ENCODE peak calls at places on chromosomes 3 and 15, in nine cellular contexts. One of them, this sample, is unnamed.

GRCh38 chr3:18790384-18790783 is 357.9 kb upstream of the KCNH8 start:
- DNase-seq in CD8-positive, alpha-beta memory T cell: no peak
- DNase-seq in A673: no peak
- DNase-seq in mammary epithelial cell: no peak
- DNase-seq in astrocyte: no peak
- DNase-seq in ovary: no peak
- DNase-seq in heart right ventricle: no peak
- DNase-seq in upper lobe of right lung: no peak
- DNase-seq in neural progenitor cell: no peak
- DNase-seq in this sample: no peak

GRCh38 chr3:148087601-148088371 is 609.9 kb upstream of the AGTR1 start:
- DNase-seq in heart right ventricle: no peak
- DNase-seq in neural progenitor cell: no peak
- DNase-seq in upper lobe of right lung: no peak
- DNase-seq in astrocyte: no peak
- DNase-seq in CD8-positive, alpha-beta memory T cell: no peak
- DNase-seq in A673: no peak
- DNase-seq in ovary: no peak
- DNase-seq in mammary epithelial cell: no peak
- DNase-seq in this sample: no peak

GRCh38 chr15:69538381-69538780 is 85.8 kb downstream of the RPLP1 start:
- DNase-seq in heart right ventricle: no peak
- DNase-seq in ovary: no peak
- DNase-seq in A673: no peak
- DNase-seq in mammary epithelial cell: no peak
- DNase-seq in CD8-positive, alpha-beta memory T cell: no peak
- DNase-seq in astrocyte: no peak
- DNase-seq in neural progenitor cell: no peak
- DNase-seq in upper lobe of right lung: no peak
- DNase-seq in this sample: no peak

GRCh38 chr15:39782441-39783138 is at the start of gene FSIP1:
- DNase-seq in A673: peak; percentile 98
- DNase-seq in upper lobe of right lung: peak; percentile 98
- DNase-seq in neural progenitor cell: peak; percentile 98
- DNase-seq in mammary epithelial cell: peak; percentile 96
- DNase-seq in astrocyte: peak; percentile 91
- DNase-seq in heart right ventricle: peak; percentile 97
- DNase-seq in CD8-positive, alpha-beta memory T cell: peak; percentile 93
- DNase-seq in ovary: peak; percentile 97
- DNase-seq in this sample: peak; percentile 91

GRCh38 chr3:49019941-49020334 is 1.6 kb upstream of the DALRD3 start:
- DNase-seq in heart right ventricle: no peak
- DNase-seq in A673: no peak
- DNase-seq in astrocyte: no peak
- DNase-seq in mammary epithelial cell: no peak
- DNase-seq in ovary: peak; percentile 40
- DNase-seq in CD8-positive, alpha-beta memory T cell: no peak
- DNase-seq in neural progenitor cell: no peak
- DNase-seq in upper lobe of right lung: no peak
- DNase-seq in this sample: no peak

GRCh38 chr15:58546066-58546591 is 114.3 kb downstream of the LIPC start:
- DNase-seq in heart right ventricle: no peak
- DNase-seq in neural progenitor cell: no peak
- DNase-seq in astrocyte: peak; percentile 44
- DNase-seq in CD8-positive, alpha-beta memory T cell: no peak
- DNase-seq in mammary epithelial cell: no peak
- DNase-seq in ovary: no peak
- DNase-seq in A673: no peak
- DNase-seq in upper lobe of right lung: peak; percentile 56
- DNase-seq in this sample: no peak

GRCh38 chr3:129617381-129618185 is 11.1 kb upstream of the PLXND1 start:
- DNase-seq in neural progenitor cell: no peak
- DNase-seq in ovary: peak; percentile 28
- DNase-seq in astrocyte: no peak
- DNase-seq in upper lobe of right lung: peak; percentile 62
- DNase-seq in CD8-positive, alpha-beta memory T cell: no peak
- DNase-seq in mammary epithelial cell: no peak
- DNase-seq in A673: no peak
- DNase-seq in heart right ventricle: peak; percentile 13
- DNase-seq in this sample: no peak

GRCh38 chr15:94080416-94080815 is 150.9 kb upstream of the MCTP2 start:
- DNase-seq in neural progenitor cell: no peak
- DNase-seq in A673: peak; percentile 83
- DNase-seq in upper lobe of right lung: no peak
- DNase-seq in ovary: no peak
- DNase-seq in heart right ventricle: peak; percentile 35
- DNase-seq in mammary epithelial cell: peak; percentile 91
- DNase-seq in astrocyte: peak; percentile 81
- DNase-seq in CD8-positive, alpha-beta memory T cell: no peak
- DNase-seq in this sample: no peak

GRCh38 chr15:25242957-25243799 is 195.6 kb downstream of the UBE3A start:
- DNase-seq in A673: no peak
- DNase-seq in mammary epithelial cell: no peak
- DNase-seq in neural progenitor cell: no peak
- DNase-seq in heart right ventricle: no peak
- DNase-seq in ovary: peak; percentile 10
- DNase-seq in astrocyte: no peak
- DNase-seq in upper lobe of right lung: peak; percentile 55
- DNase-seq in CD8-positive, alpha-beta memory T cell: no peak
- DNase-seq in this sample: no peak

GRCh38 chr3:124486324-124486723 is 243.9 kb upstream of the UMPS start:
- DNase-seq in neural progenitor cell: no peak
- DNase-seq in A673: peak; percentile 41
- DNase-seq in astrocyte: no peak
- DNase-seq in upper lobe of right lung: no peak
- DNase-seq in heart right ventricle: no peak
- DNase-seq in CD8-positive, alpha-beta memory T cell: no peak
- DNase-seq in mammary epithelial cell: no peak
- DNase-seq in ovary: no peak
- DNase-seq in this sample: no peak

GRCh38 chr3:114552527-114552812 is 258.6 kb downstream of the TIGIT start:
- DNase-seq in A673: no peak
- DNase-seq in astrocyte: no peak
- DNase-seq in mammary epithelial cell: no peak
- DNase-seq in neural progenitor cell: no peak
- DNase-seq in ovary: no peak
- DNase-seq in upper lobe of right lung: no peak
- DNase-seq in heart right ventricle: no peak
- DNase-seq in CD8-positive, alpha-beta memory T cell: no peak
- DNase-seq in this sample: no peak

GRCh38 chr15:47507221-47507985 is 209.9 kb upstream of the SEMA6D start:
- DNase-seq in mammary epithelial cell: no peak
- DNase-seq in astrocyte: no peak
- DNase-seq in ovary: no peak
- DNase-seq in A673: peak; percentile 24
- DNase-seq in neural progenitor cell: no peak
- DNase-seq in CD8-positive, alpha-beta memory T cell: no peak
- DNase-seq in upper lobe of right lung: no peak
- DNase-seq in heart right ventricle: no peak
- DNase-seq in this sample: no peak

GRCh38 chr15:74227968-74228722 is 8.0 kb upstream of the CCDC33 start:
- DNase-seq in CD8-positive, alpha-beta memory T cell: no peak
- DNase-seq in mammary epithelial cell: no peak
- DNase-seq in ovary: peak; percentile 67
- DNase-seq in upper lobe of right lung: no peak
- DNase-seq in heart right ventricle: peak; percentile 35
- DNase-seq in neural progenitor cell: no peak
- DNase-seq in astrocyte: no peak
- DNase-seq in A673: peak; percentile 87
- DNase-seq in this sample: no peak

GRCh38 chr3:53218136-53218535 is 37.7 kb downstream of the TKT start:
- DNase-seq in upper lobe of right lung: peak; percentile 43
- DNase-seq in heart right ventricle: no peak
- DNase-seq in ovary: no peak
- DNase-seq in neural progenitor cell: no peak
- DNase-seq in mammary epithelial cell: no peak
- DNase-seq in astrocyte: no peak
- DNase-seq in A673: no peak
- DNase-seq in CD8-positive, alpha-beta memory T cell: no peak
- DNase-seq in this sample: no peak

GRCh38 chr3:134898315-134898714 is 103.3 kb downstream of the EPHB1 start:
- DNase-seq in CD8-positive, alpha-beta memory T cell: no peak
- DNase-seq in astrocyte: no peak
- DNase-seq in upper lobe of right lung: no peak
- DNase-seq in mammary epithelial cell: no peak
- DNase-seq in neural progenitor cell: no peak
- DNase-seq in ovary: no peak
- DNase-seq in heart right ventricle: no peak
- DNase-seq in A673: no peak
- DNase-seq in this sample: no peak

GRCh38 chr3:172153335-172153861 is 114.0 kb downstream of the FNDC3B start:
- DNase-seq in A673: no peak
- DNase-seq in heart right ventricle: peak; percentile 92
- DNase-seq in CD8-positive, alpha-beta memory T cell: peak; percentile 3
- DNase-seq in neural progenitor cell: no peak
- DNase-seq in upper lobe of right lung: peak; percentile 90
- DNase-seq in astrocyte: peak; percentile 100
- DNase-seq in ovary: peak; percentile 86
- DNase-seq in mammary epithelial cell: peak; percentile 97
- DNase-seq in this sample: peak; percentile 90

DNA sequence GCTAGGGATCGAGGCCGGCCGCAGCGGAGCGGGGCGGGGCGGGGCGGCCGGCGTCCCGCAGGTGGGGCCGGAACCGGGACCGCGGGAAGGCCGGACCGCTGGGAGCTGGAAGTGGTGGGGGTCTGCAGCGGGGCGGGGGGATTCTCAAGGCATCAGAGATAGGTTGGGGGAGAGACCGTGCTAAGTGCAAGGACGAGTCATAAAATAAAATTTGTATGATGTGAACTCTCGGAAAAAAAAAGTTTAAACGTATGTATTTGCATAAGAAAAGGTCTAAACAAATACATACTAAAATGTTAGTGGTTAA is at the start of gene AVEN:
- DNase-seq in mammary epithelial cell: no peak
- DNase-seq in upper lobe of right lung: no peak
- DNase-seq in CD8-positive, alpha-beta memory T cell: no peak
- DNase-seq in heart right ventricle: no peak
- DNase-seq in ovary: no peak
- DNase-seq in neural progenitor cell: no peak
- DNase-seq in A673: no peak
- DNase-seq in astrocyte: no peak
- DNase-seq in this sample: no peak
- H3K27ac ChIP-seq in mammary epithelial cell: peak within 1 kb of the TSS; percentile 62
- H3K27ac ChIP-seq in upper lobe of right lung: peak within 1 kb of the TSS; percentile 89
- H3K27ac ChIP-seq in CD8-positive, alpha-beta memory T cell: peak within 1 kb of the TSS; percentile 65
- H3K27ac ChIP-seq in heart right ventricle: peak within 1 kb of the TSS; percentile 94
- H3K27ac ChIP-seq in ovary: peak within 1 kb of the TSS; percentile 96
- H3K27ac ChIP-seq in neural progenitor cell: peak within 1 kb of the TSS; percentile 95
- H3K27ac ChIP-seq in A673: peak within 1 kb of the TSS; percentile 71
- H3K27ac ChIP-seq in astrocyte: peak within 1 kb of the TSS; percentile 89
- H3K27ac ChIP-seq in this sample: peak within 1 kb of the TSS; percentile 78

GRCh38 chr3:192915724-192916123 is 1.9 kb downstream of the MB21D2 start:
- DNase-seq in astrocyte: peak; percentile 39
- DNase-seq in upper lobe of right lung: no peak
- DNase-seq in ovary: no peak
- DNase-seq in A673: no peak
- DNase-seq in neural progenitor cell: peak; percentile 16
- DNase-seq in CD8-positive, alpha-beta memory T cell: no peak
- DNase-seq in heart right ventricle: no peak
- DNase-seq in mammary epithelial cell: no peak
- DNase-seq in this sample: no peak
- H3K4me3 ChIP-seq in astrocyte: peak overlapping the region; percentile 99
- H3K4me3 ChIP-seq in upper lobe of right lung: peak overlapping the region; percentile 77
- H3K4me3 ChIP-seq in ovary: peak overlapping the region; percentile 84
- H3K4me3 ChIP-seq in A673: no peak overlapping the region
- H3K4me3 ChIP-seq in neural progenitor cell: peak overlapping the region; percentile 92
- H3K4me3 ChIP-seq in CD8-positive, alpha-beta memory T cell: no peak overlapping the region
- H3K4me3 ChIP-seq in heart right ventricle: peak overlapping the region; percentile 89
- H3K4me3 ChIP-seq in mammary epithelial cell: peak overlapping the region; percentile 90
- H3K4me3 ChIP-seq in this sample: peak overlapping the region; percentile 91

GRCh38 chr3:52195297-52195597 is 2.7 kb upstream of the ALAS1 start:
- DNase-seq in ovary: no peak
- DNase-seq in CD8-positive, alpha-beta memory T cell: no peak
- DNase-seq in heart right ventricle: no peak
- DNase-seq in upper lobe of right lung: no peak
- DNase-seq in neural progenitor cell: no peak
- DNase-seq in mammary epithelial cell: no peak
- DNase-seq in astrocyte: no peak
- DNase-seq in A673: no peak
- DNase-seq in this sample: no peak
- H3K27ac ChIP-seq in ovary: peak overlapping the region; percentile 36
- H3K27ac ChIP-seq in CD8-positive, alpha-beta memory T cell: no peak overlapping the region
- H3K27ac ChIP-seq in heart right ventricle: peak overlapping the region; percentile 87
- H3K27ac ChIP-seq in upper lobe of right lung: peak overlapping the region; percentile 90
- H3K27ac ChIP-seq in neural progenitor cell: no peak overlapping the region
- H3K27ac ChIP-seq in mammary epithelial cell: no peak overlapping the region
- H3K27ac ChIP-seq in astrocyte: no peak overlapping the region
- H3K27ac ChIP-seq in A673: no peak overlapping the region
- H3K27ac ChIP-seq in this sample: peak overlapping the region; percentile 47

GRCh38 chr3:51384145-51384729 is 854 bp upstream of the MANF start:
- DNase-seq in neural progenitor cell: peak; percentile 46
- DNase-seq in mammary epithelial cell: no peak
- DNase-seq in astrocyte: no peak
- DNase-seq in heart right ventricle: peak; percentile 28
- DNase-seq in upper lobe of right lung: no peak
- DNase-seq in A673: no peak
- DNase-seq in ovary: peak; percentile 67
- DNase-seq in CD8-positive, alpha-beta memory T cell: no peak
- DNase-seq in this sample: no peak

GRCh38 chr3:51384730-51385473 is at the start of gene MANF:
- DNase-seq in CD8-positive, alpha-beta memory T cell: peak; percentile 97
- DNase-seq in A673: peak; percentile 95
- DNase-seq in neural progenitor cell: peak; percentile 99
- DNase-seq in heart right ventricle: peak; percentile 98
- DNase-seq in mammary epithelial cell: peak; percentile 98
- DNase-seq in upper lobe of right lung: peak; percentile 99
- DNase-seq in astrocyte: peak; percentile 94
- DNase-seq in ovary: peak; percentile 97
- DNase-seq in this sample: peak; percentile 94

GRCh38 chr3:51381333-51381705 is 3.8 kb upstream of the MANF start:
- DNase-seq in mammary epithelial cell: no peak
- DNase-seq in A673: no peak
- DNase-seq in ovary: no peak
- DNase-seq in upper lobe of right lung: no peak
- DNase-seq in heart right ventricle: no peak
- DNase-seq in CD8-positive, alpha-beta memory T cell: no peak
- DNase-seq in astrocyte: no peak
- DNase-seq in neural progenitor cell: no peak
- DNase-seq in this sample: no peak

GRCh38 chr3:51382076-51382745 is 2.9 kb upstream of the MANF start:
- DNase-seq in A673: no peak
- DNase-seq in mammary epithelial cell: no peak
- DNase-seq in CD8-positive, alpha-beta memory T cell: no peak
- DNase-seq in ovary: no peak
- DNase-seq in heart right ventricle: no peak
- DNase-seq in astrocyte: no peak
- DNase-seq in neural progenitor cell: no peak
- DNase-seq in upper lobe of right lung: no peak
- DNase-seq in this sample: no peak

DNA sequence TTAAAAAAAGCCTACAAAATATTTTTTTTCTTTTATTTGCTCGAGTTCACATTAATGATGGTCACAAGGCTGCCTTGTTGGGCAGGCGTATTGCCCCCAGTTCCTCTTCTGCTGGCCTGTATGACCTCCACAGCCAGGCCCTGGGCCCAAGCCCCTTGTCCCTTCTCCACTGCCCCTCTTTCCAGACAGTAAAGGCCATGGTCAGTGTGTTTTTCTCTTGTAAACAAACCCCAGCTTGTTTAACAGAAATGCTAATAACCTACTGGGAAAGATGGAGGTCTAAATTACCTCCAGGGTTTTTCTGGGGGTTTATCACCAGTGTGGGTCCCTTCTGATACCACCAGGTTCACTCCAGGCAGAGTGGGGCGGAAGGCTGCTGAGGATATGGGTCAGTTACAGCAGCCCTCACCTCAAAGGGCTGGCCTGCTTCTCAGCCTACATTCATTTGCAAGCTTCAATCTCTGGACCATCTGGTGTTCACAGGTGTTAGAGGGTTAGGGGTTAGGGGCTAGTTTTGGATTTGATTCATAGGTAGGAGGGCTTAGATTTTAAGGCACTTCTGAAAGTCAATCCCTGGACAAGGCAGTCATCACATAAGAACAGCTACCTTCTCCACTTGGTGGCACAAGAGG is 2.0 kb upstream of the MANF start:
- DNase-seq in neural progenitor cell: no peak
- DNase-seq in upper lobe of right lung: no peak
- DNase-seq in A673: no peak
- DNase-seq in ovary: no peak
- DNase-seq in astrocyte: no peak
- DNase-seq in CD8-positive, alpha-beta memory T cell: no peak
- DNase-seq in heart right ventricle: no peak
- DNase-seq in mammary epithelial cell: no peak
- DNase-seq in this sample: no peak
- H3K4me3 ChIP-seq in neural progenitor cell: peak overlapping the region; percentile 79
- H3K4me3 ChIP-seq in upper lobe of right lung: no peak overlapping the region
- H3K4me3 ChIP-seq in A673: no peak overlapping the region
- H3K4me3 ChIP-seq in ovary: no peak overlapping the region
- H3K4me3 ChIP-seq in astrocyte: no peak overlapping the region
- H3K4me3 ChIP-seq in CD8-positive, alpha-beta memory T cell: no peak overlapping the region
- H3K4me3 ChIP-seq in heart right ventricle: no peak overlapping the region
- H3K4me3 ChIP-seq in mammary epithelial cell: peak overlapping the region; percentile 95
- H3K4me3 ChIP-seq in this sample: no peak overlapping the region